ENCODE peak calls at places on chromosomes 13 and 19, in ten cellular contexts. F, K, R, Q, V, A, Z, P, E and J are unnamed samples.

GRCh38 chr19:1942934-1943555 is 2.1 kb downstream of the CSNK1G2 start:
- DNase-seq in Z (no peak), E (peak; percentile 70), F (no peak), R (no peak), K (no peak), V (no peak), P (peak; percentile 37), A (no peak), Q (no peak), J (no peak)

GRCh38 chr13:21465710-21466160 is 6.6 kb upstream of the ZDHHC20 start:
- DNase-seq in F (no peak), K (no peak), Z (no peak), P (no peak), R (peak; percentile 54), A (no peak), E (no peak), V (no peak), Q (no peak), J (peak; percentile 65)

GRCh38 chr13:102742506-102742905 is 31.1 kb downstream of the TEX30 start:
- DNase-seq in Z (no peak), K (no peak), A (no peak), R (no peak), F (no peak), P (no peak), V (no peak), E (no peak), Q (no peak), J (no peak)

GRCh38 chr13:27264181-27264580 is 6.4 kb upstream of the RASL11A start:
- DNase-seq in Z (peak; percentile 49), K (no peak), R (no peak), Q (no peak), E (no peak), A (no peak), F (no peak), V (no peak), P (peak; percentile 51), J (no peak)

GRCh38 chr13:40394304-40394983 is 272.0 kb downstream of the FOXO1 start:
- DNase-seq in Q (no peak), P (no peak), R (no peak), K (no peak), Z (peak; percentile 11), F (no peak), A (no peak), V (peak; percentile 9), E (no peak), J (peak; percentile 35)

GRCh38 chr19:9962623-9963290 is 26.4 kb upstream of the OLFM2 start:
- DNase-seq in E (no peak), P (no peak), K (no peak), A (no peak), R (no peak), Z (no peak), Q (no peak), F (no peak), V (no peak), J (no peak)

GRCh38 chr19:8835446-8835845 is 3.3 kb downstream of the MBD3L1 start:
- DNase-seq in E (no peak), F (no peak), V (no peak), K (no peak), P (no peak), Q (no peak), R (no peak), A (no peak), Z (no peak), J (no peak)

GRCh38 chr19:7534531-7534980 is 961 bp upstream of the PNPLA6 start:
- DNase-seq in F (no peak), E (no peak), Z (peak; percentile 50), A (peak; percentile 30), K (peak; percentile 92), R (peak; percentile 61), Q (peak; percentile 48), V (peak; percentile 61), P (peak; percentile 63), J (peak; percentile 56)

GRCh38 chr19:41616785-41617621 is 9.9 kb downstream of the CEACAM4 start:
- DNase-seq in P (peak; percentile 7), A (no peak), R (no peak), F (peak; percentile 7), K (no peak), V (peak; percentile 34), Z (peak; percentile 11), Q (no peak), E (no peak), J (peak; percentile 44)

GRCh38 chr19:51195316-51195586 is 29.6 kb upstream of the CD33 start:
- DNase-seq in Q (no peak), V (no peak), K (no peak), E (no peak), R (no peak), P (no peak), Z (no peak), A (no peak), F (no peak), J (no peak)

GRCh38 chr13:47415048-47415447 is 518.2 kb upstream of the HTR2A start:
- DNase-seq in Z (no peak), R (no peak), Q (no peak), K (no peak), V (no peak), F (no peak), P (no peak), A (no peak), E (no peak), J (no peak)

GRCh38 chr13:110233682-110234280 is 73.2 kb downstream of the COL4A1 start:
- DNase-seq in E (no peak), Z (no peak), P (no peak), A (no peak), R (no peak), Q (no peak), K (peak; percentile 63), V (no peak), F (no peak), J (no peak)

GRCh38 chr13:105925496-105925895 is 610.0 kb downstream of the EFNB2 start:
- DNase-seq in V (peak; percentile 77), R (no peak), F (no peak), Q (no peak), Z (peak; percentile 28), E (no peak), A (no peak), P (no peak), K (no peak), J (peak; percentile 30)

GRCh38 chr13:42899266-42899665 is 92.8 kb downstream of the EPSTI1 start:
- DNase-seq in F (no peak), Z (no peak), E (no peak), K (no peak), A (no peak), Q (no peak), P (no peak), R (no peak), V (no peak), J (no peak)

GRCh38 chr13:111152836-111153235 is 37.7 kb downstream of the ARHGEF7 start:
- DNase-seq in F (no peak), Q (no peak), K (no peak), Z (peak; percentile 63), R (no peak), P (no peak), V (peak; percentile 12), A (no peak), E (no peak), J (no peak)

GRCh38 chr19:43501661-43502418 is 2.7 kb downstream of the PHLDB3 start:
- DNase-seq in K (no peak), Z (no peak), E (no peak), V (no peak), R (no peak), P (no peak), A (no peak), Q (no peak), F (no peak), J (no peak)

GRCh38 chr19:23403581-23404324 is 8.5 kb upstream of the ZNF91 start:
- DNase-seq in A (no peak), E (no peak), K (no peak), P (no peak), Z (peak; percentile 21), F (no peak), V (no peak), R (no peak), Q (no peak), J (no peak)

GRCh38 chr19:55340784-55341147 is 1.1 kb downstream of the KMT5C start:
- DNase-seq in V (no peak), E (no peak), K (no peak), R (no peak), Q (no peak), Z (no peak), A (no peak), P (no peak), F (no peak), J (no peak)

GRCh38 chr19:13727798-13728197 is 36.5 kb upstream of the MRI1 start:
- DNase-seq in Q (no peak), F (no peak), R (no peak), V (no peak), K (peak; percentile 77), A (no peak), E (no peak), P (no peak), Z (peak; percentile 30), J (no peak)

GRCh38 chr19:35154535-35155406 is at the start of gene FXYD5:
- DNase-seq in E (peak; percentile 96), F (peak; percentile 30), A (peak; percentile 79), Z (peak; percentile 80), Q (peak; percentile 62), P (peak; percentile 69), R (peak; percentile 84), K (peak; percentile 85), V (peak; percentile 75), J (peak; percentile 70)

GRCh38 chr13:106133025-106133424 is 402.4 kb downstream of the EFNB2 start:
- DNase-seq in K (no peak), F (no peak), Q (no peak), A (no peak), E (no peak), Z (peak; percentile 63), R (no peak), V (peak; percentile 57), P (no peak), J (peak; percentile 43)

GRCh38 chr19:39679056-39679790 is 23.5 kb downstream of the LGALS16 start:
- DNase-seq in P (no peak), Z (no peak), F (no peak), K (no peak), R (no peak), E (no peak), A (peak; percentile 43), Q (no peak), V (no peak), J (no peak)

GRCh38 chr13:83190020-83190419 is 692.3 kb downstream of the SLITRK1 start:
- DNase-seq in Z (no peak), Q (no peak), A (no peak), R (no peak), V (no peak), P (no peak), F (no peak), E (no peak), K (no peak), J (no peak)

GRCh38 chr19:49591731-49592485 is 926 bp downstream of the PRR12 start:
- DNase-seq in A (peak; percentile 35), E (peak; percentile 82), P (peak; percentile 63), Q (no peak), V (peak; percentile 67), Z (peak; percentile 32), F (no peak), R (peak; percentile 66), K (no peak), J (peak; percentile 57)

GRCh38 chr13:73598021-73598712 is 536.0 kb downstream of the KLF12 start:
- DNase-seq in A (no peak), R (no peak), V (peak; percentile 52), K (no peak), F (peak; percentile 2), Q (no peak), E (no peak), P (no peak), Z (peak; percentile 60), J (peak; percentile 93)

GRCh38 chr13:37640499-37640898 is 41.9 kb upstream of the POSTN start:
- DNase-seq in P (peak; percentile 18), F (peak; percentile 26), R (no peak), V (peak; percentile 38), Z (peak; percentile 73), K (no peak), A (no peak), Q (no peak), E (no peak), J (peak; percentile 58)

GRCh38 chr13:113493315-113493951 is 2.9 kb upstream of the DCUN1D2 start:
- DNase-seq in Q (no peak), F (peak; percentile 81), V (peak; percentile 78), R (no peak), Z (peak; percentile 91), K (no peak), E (no peak), P (no peak), A (no peak), J (peak; percentile 92)